ENCODE peak calls at places on chromosomes 5 and 9, in nine cellular contexts. H is left lung; I is naive thymus-derived CD8-positive, alpha-beta T cell; F is HepG2; P is activated T-cell treated with anti-CD3 and anti-CD28 coated beads, Interleukin-2, amount 50 U/mL, for 72 hours; T is T-cell; S is heart right ventricle; B is activated CD8-positive, alpha-beta T cell treated with anti-CD3 and anti-CD28 coated beads for 36 hours; Q is lower lobe of right lung. U is an unnamed sample.
A peak's percentile ranks its signal among the peaks of the same experiment; 100 is the strongest.

GRCh38 chr9:88322906-88323566 is 65.2 kb upstream of the SPIN1 start:
- ATAC-seq in B (peak; percentile 96), Q (peak; percentile 77), H (peak; percentile 41), I (peak; percentile 99), S (peak; percentile 51), T (peak; percentile 100), P (peak; percentile 98), F (no peak), U (peak; percentile 99)

GRCh38 chr5:75265731-75266130 is 29.1 kb upstream of the ANKRD31 start:
- ATAC-seq in T (peak; percentile 67), H (peak; percentile 65), Q (no peak), B (peak; percentile 42), F (peak; percentile 31), I (peak; percentile 77), P (no peak), S (no peak), U (no peak)

GRCh38 chr9:37127018-37127417 is 6.6 kb downstream of the ZCCHC7 start:
- ATAC-seq in S (no peak), B (no peak), F (no peak), H (no peak), I (no peak), P (no peak), Q (no peak), T (no peak), U (no peak)

GRCh38 chr5:159660401-159660800 is 255.9 kb upstream of the ADRA1B start:
- ATAC-seq in Q (no peak), T (no peak), F (no peak), S (no peak), H (no peak), B (no peak), I (no peak), P (no peak), U (no peak)

GRCh38 chr9:123164285-123164684 is 104.1 kb downstream of the STRBP start:
- ATAC-seq in T (no peak), S (no peak), P (no peak), Q (no peak), H (no peak), I (no peak), B (no peak), F (no peak), U (no peak)

GRCh38 chr9:116700882-116701836 is 14.1 kb downstream of the TRIM32 start:
- ATAC-seq in Q (no peak), I (no peak), S (no peak), T (no peak), B (peak; percentile 37), H (no peak), F (no peak), P (peak; percentile 86), U (peak; percentile 75)

GRCh38 chr5:157051604-157052245 is 7.2 kb downstream of the HAVCR1 start:
- ATAC-seq in B (no peak), S (no peak), H (no peak), T (no peak), F (peak; percentile 55), Q (no peak), P (no peak), I (no peak), U (no peak)

GRCh38 chr5:176486189-176486757 is 38.1 kb downstream of the FAF2 start:
- ATAC-seq in P (no peak), F (no peak), S (no peak), I (no peak), Q (peak; percentile 57), H (peak; percentile 42), B (no peak), T (no peak), U (no peak)

GRCh38 chr5:68407312-68408239 is 192.0 kb downstream of the PIK3R1 start:
- ATAC-seq in I (no peak), P (no peak), T (peak; percentile 40), F (no peak), B (peak; percentile 47), Q (no peak), H (no peak), S (no peak), U (no peak)

GRCh38 chr9:78462616-78463015 is 165.7 kb downstream of the PSAT1 start:
- ATAC-seq in T (no peak), P (no peak), F (no peak), S (no peak), Q (no peak), H (no peak), B (no peak), I (no peak), U (no peak)

GRCh38 chr9:13786131-13786530 is 506.6 kb upstream of the MPDZ start:
- ATAC-seq in I (no peak), B (no peak), P (no peak), T (no peak), F (no peak), H (peak; percentile 38), Q (peak; percentile 51), S (no peak), U (no peak)

GRCh38 chr9:136171801-136172411 is 33.0 kb downstream of the LHX3 start:
- ATAC-seq in I (no peak), H (no peak), F (peak; percentile 35), P (no peak), B (no peak), S (no peak), T (no peak), Q (no peak), U (no peak)

GRCh38 chr9:121393318-121393717 is 23.3 kb upstream of the STOM start:
- ATAC-seq in S (no peak), T (peak; percentile 48), Q (no peak), F (no peak), H (no peak), I (no peak), P (no peak), B (no peak), U (peak; percentile 18)

GRCh38 chr5:134458676-134459403 is 47.2 kb upstream of the CDKN2AIPNL start:
- ATAC-seq in H (no peak), S (peak; percentile 62), P (no peak), Q (no peak), B (no peak), I (no peak), F (peak; percentile 19), T (no peak), U (no peak)

GRCh38 chr5:65970481-65971367 is 44.3 kb downstream of the ERBIN start:
- ATAC-seq in I (no peak), F (no peak), H (no peak), P (peak; percentile 33), T (peak; percentile 32), Q (no peak), S (no peak), B (peak; percentile 35), U (no peak)

GRCh38 chr9:13575558-13575957 is 296.1 kb upstream of the MPDZ start:
- ATAC-seq in F (no peak), H (no peak), P (no peak), B (no peak), S (peak; percentile 86), T (no peak), Q (no peak), I (no peak), U (no peak)

GRCh38 chr5:138408023-138408422 is 30.8 kb upstream of the REEP2 start:
- ATAC-seq in B (peak; percentile 96), T (no peak), H (no peak), S (no peak), P (peak; percentile 99), Q (no peak), F (no peak), I (no peak), U (peak; percentile 91)

GRCh38 chr5:14109041-14109747 is 33.9 kb upstream of the TRIO start:
- ATAC-seq in T (no peak), P (peak; percentile 94), Q (no peak), S (no peak), F (no peak), B (peak; percentile 71), I (no peak), H (peak; percentile 12), U (peak; percentile 91)

U was measured in activated T-helper 17 cell treated with anti-CD3 and anti-CD28 coated beads, Interleukin-2, amount 50 U/mL, for 72 hours.